ENCODE peak calls at places on chromosomes 13 and 19, in nine cellular contexts. P is IMR-90; N is BJ; B is GM06990; D is H1; H is GM23338; F is HFFc6; J is CD8-positive, alpha-beta T cell; T is heart left ventricle. Z is an unnamed sample.
A peak's percentile ranks its signal among the peaks of the same experiment; 100 is the strongest.

GRCh38 chr13:27374650-27375049 is 49.8 kb upstream of the GTF3A start:
- DNase-seq in H (peak; percentile 89), D (no peak), F (peak; percentile 82), N (peak; percentile 26), J (peak; percentile 70), T (peak; percentile 69), B (no peak), P (peak; percentile 88), Z (peak; percentile 77)

GRCh38 chr13:99157046-99157445 is 43.6 kb upstream of the UBAC2 start:
- DNase-seq in B (no peak), J (no peak), P (no peak), D (no peak), T (no peak), H (no peak), N (no peak), F (no peak), Z (no peak)

GRCh38 chr13:41746259-41746658 is 214.7 kb downstream of the VWA8 start:
- DNase-seq in H (no peak), F (peak; percentile 66), B (no peak), N (peak; percentile 11), J (no peak), T (no peak), D (no peak), P (peak; percentile 79), Z (no peak)

GRCh38 chr13:30346159-30346788 is 38.9 kb upstream of the KATNAL1 start:
- DNase-seq in H (no peak), J (peak; percentile 84), D (no peak), N (no peak), B (peak; percentile 37), P (no peak), T (no peak), F (no peak), Z (peak; percentile 23)

GRCh38 chr13:93966267-93966936 is 513.1 kb downstream of the DCT start:
- DNase-seq in H (no peak), P (no peak), D (no peak), B (no peak), F (no peak), J (no peak), N (no peak), T (no peak), Z (no peak)

GRCh38 chr13:50521750-50522149 is 321.7 kb downstream of the DLEU7 start:
- DNase-seq in N (no peak), D (no peak), P (peak; percentile 30), B (no peak), F (no peak), T (no peak), J (no peak), H (no peak), Z (no peak)

GRCh38 chr13:113589961-113590339 is 5.4 kb downstream of the TFDP1 start:
- DNase-seq in T (no peak), D (peak; percentile 40), P (no peak), F (no peak), J (no peak), B (no peak), H (no peak), N (no peak), Z (no peak)

GRCh38 chr19:41421314-41421713 is 5.9 kb downstream of the B3GNT8 start:
- DNase-seq in J (no peak), H (no peak), B (no peak), T (no peak), N (no peak), F (no peak), D (no peak), P (no peak), Z (no peak)

GRCh38 chr13:47976325-47976724 is 24.7 kb downstream of the SUCLA2 start:
- DNase-seq in H (no peak), T (no peak), J (no peak), F (no peak), B (no peak), D (no peak), N (no peak), P (no peak), Z (no peak)

GRCh38 chr19:23118400-23118799 is 1.6 kb downstream of the ZNF730 start:
- DNase-seq in B (no peak), T (no peak), J (no peak), F (no peak), D (no peak), H (peak; percentile 81), N (no peak), P (no peak), Z (no peak)

GRCh38 chr13:100125946-100126345 is 37.1 kb downstream of the PCCA start:
- DNase-seq in T (no peak), P (no peak), N (no peak), D (no peak), J (no peak), F (no peak), B (no peak), H (no peak), Z (no peak)

GRCh38 chr19:55046975-55047622 is 9.0 kb upstream of the GP6 start:
- DNase-seq in J (no peak), N (no peak), B (no peak), F (no peak), T (no peak), H (no peak), D (no peak), P (no peak), Z (no peak)

GRCh38 chr19:33804021-33804799 is 7.5 kb downstream of the KCTD15 start:
- DNase-seq in N (no peak), D (no peak), J (no peak), T (peak; percentile 83), H (no peak), B (no peak), P (peak; percentile 83), F (peak; percentile 45), Z (no peak)

GRCh38 chr19:19744641-19745040 is 11.7 kb upstream of the ZNF14 start:
- DNase-seq in N (no peak), F (no peak), B (no peak), H (no peak), D (no peak), P (no peak), T (no peak), J (no peak), Z (no peak)

GRCh38 chr19:17796013-17796837 is 1.3 kb downstream of the B3GNT3 start:
- DNase-seq in D (no peak), H (no peak), T (no peak), N (no peak), P (no peak), B (no peak), J (no peak), F (no peak), Z (no peak)

GRCh38 chr19:50661675-50662441 is 12.6 kb downstream of the C19orf81 start:
- DNase-seq in J (no peak), B (no peak), H (no peak), D (no peak), P (no peak), F (no peak), N (no peak), T (no peak), Z (no peak)

GRCh38 chr19:50660083-50660366 is 10.8 kb downstream of the C19orf81 start:
- DNase-seq in F (no peak), J (no peak), B (no peak), T (no peak), H (peak; percentile 46), N (no peak), P (no peak), D (no peak), Z (no peak)

GRCh38 chr19:50659318-50660082 is 10.3 kb downstream of the C19orf81 start:
- DNase-seq in B (no peak), F (no peak), J (no peak), D (no peak), H (peak; percentile 45), P (no peak), N (no peak), T (no peak), Z (no peak)

GRCh38 chr19:50662442-50663279 is 13.4 kb downstream of the C19orf81 start:
- DNase-seq in F (no peak), H (no peak), D (no peak), B (no peak), J (no peak), P (no peak), T (no peak), N (no peak), Z (no peak)

DNA sequence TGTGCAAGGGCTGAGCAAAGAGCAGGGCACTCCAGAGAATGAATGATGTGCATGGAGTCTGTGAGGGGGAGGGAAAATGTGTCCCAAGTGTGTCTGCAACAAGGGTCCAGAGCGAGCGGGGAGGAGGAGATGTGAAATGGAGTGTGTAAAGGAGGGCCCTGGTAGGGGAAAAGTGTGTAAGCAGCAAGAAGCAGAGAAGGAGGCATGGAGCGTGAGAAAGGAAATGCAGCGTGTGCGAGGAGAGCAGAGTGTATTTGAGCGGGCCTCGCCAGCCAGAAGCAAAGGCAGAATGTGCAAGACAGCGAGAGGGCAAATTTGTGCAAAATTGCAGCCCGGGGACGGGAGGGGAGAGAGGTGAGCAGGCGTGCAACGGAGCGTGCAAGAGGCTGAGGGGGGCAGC is 11.8 kb downstream of the C19orf81 start:
- DNase-seq in T (no peak), H (no peak), J (no peak), F (no peak), P (no peak), N (no peak), B (no peak), D (no peak), Z (no peak)
- TF ChIP-seq CTCF in T (no peak), H (no peak), J (no peak), F (no peak), P (no peak), N (no peak), B (no peak), D (no peak), Z (no peak)

GRCh38 chr19:43503501-43504425 is 783 bp downstream of the PHLDB3 start:
- DNase-seq in D (peak; percentile 99), T (peak; percentile 98), B (peak; percentile 91), F (peak; percentile 70), J (peak; percentile 99), P (peak; percentile 84), H (peak; percentile 99), N (no peak), Z (peak; percentile 100)
- TF ChIP-seq CTCF in D (peak; percentile 52), T (no peak), B (peak; percentile 54), F (no peak), J (no peak), P (peak; percentile 6), H (no peak), N (no peak), Z (peak; percentile 51)

DNA sequence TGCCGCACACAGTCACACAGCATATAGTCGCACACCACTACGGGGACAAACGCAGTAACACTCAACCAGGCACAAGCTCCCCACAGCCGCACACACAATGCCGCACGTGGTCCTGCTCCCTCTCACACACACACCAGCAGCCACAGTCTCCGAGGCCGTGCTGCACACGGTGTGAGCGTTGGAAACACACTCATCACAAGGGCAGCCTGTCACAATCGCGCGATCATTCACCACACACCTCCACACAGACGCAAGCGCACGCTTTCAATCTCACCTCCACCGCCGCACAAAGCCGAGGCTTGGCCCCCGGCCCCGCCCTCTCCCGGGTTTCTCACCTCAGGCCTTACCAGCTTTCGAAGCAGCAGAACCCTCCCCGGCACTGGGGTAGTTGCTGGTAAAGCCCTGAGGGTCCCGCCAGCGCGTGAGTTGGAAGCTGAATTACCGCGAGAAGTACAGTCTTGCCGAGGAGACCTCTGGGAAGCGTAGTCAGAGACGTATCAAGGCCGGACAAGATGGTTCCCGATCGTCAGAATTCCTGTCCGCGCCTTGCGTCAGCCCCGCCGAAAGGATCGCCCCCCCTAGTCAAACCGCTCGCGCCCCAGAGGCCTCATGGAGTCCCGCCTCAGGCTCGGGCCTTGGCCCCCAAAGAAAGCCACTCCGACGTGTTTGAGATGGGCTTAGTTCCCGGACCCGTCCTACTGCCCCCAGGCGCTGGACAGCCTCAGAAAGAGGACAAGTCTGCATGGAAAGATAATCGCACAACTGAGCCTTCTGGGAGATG is at the start of gene ZNF566:
- DNase-seq in T (peak; percentile 93), P (peak; percentile 97), B (peak; percentile 94), F (peak; percentile 95), J (peak; percentile 91), D (peak; percentile 94), H (peak; percentile 100), N (peak; percentile 79), Z (peak; percentile 96)
- TF ChIP-seq CTCF in T (no peak), P (no peak), B (peak; percentile 13), F (no peak), J (no peak), D (no peak), H (no peak), N (peak; percentile 6), Z (no peak)

GRCh38 chr13:19864339-19865309 is 1.2 kb upstream of the ZMYM5 start:
- DNase-seq in J (peak; percentile 84), F (peak; percentile 37), H (peak; percentile 89), D (peak; percentile 83), B (no peak), P (peak; percentile 9), N (no peak), T (peak; percentile 68), Z (peak; percentile 65)
- TF ChIP-seq CTCF in J (peak; percentile 67), F (peak; percentile 82), H (peak; percentile 73), D (peak; percentile 32), B (peak; percentile 50), P (peak; percentile 19), N (peak; percentile 63), T (peak; percentile 52), Z (peak; percentile 45)

Z was measured in GM13977.